ENCODE peak calls at places on chromosomes 3 and 15, in seven cellular contexts. U is WTC11; R is mesendoderm; Q is CD4-positive, alpha-beta T cell; O is lower leg skin; T is substantia nigra; D is RWPE1. X is an unnamed sample.

GRCh38 chr3:99753268-99753975 is 64.2 kb upstream of the CMSS1 start:
- DNase-seq in U (peak; percentile 25), R (peak; percentile 71), Q (no peak), O (no peak), T (no peak), D (peak; percentile 53), X (no peak)

GRCh38 chr15:43086551-43086950 is 19.3 kb downstream of the UBR1 start:
- DNase-seq in U (no peak), R (no peak), Q (no peak), O (no peak), T (no peak), D (no peak), X (no peak)

GRCh38 chr3:10668077-10668476 is 148.0 kb upstream of the SLC6A11 start:
- DNase-seq in U (no peak), R (no peak), Q (no peak), O (peak; percentile 68), T (no peak), D (no peak), X (no peak)

GRCh38 chr15:31338879-31339557 is 12.4 kb downstream of the KLF13 start:
- DNase-seq in U (no peak), R (peak; percentile 65), Q (no peak), O (no peak), T (no peak), D (no peak), X (peak; percentile 66)

GRCh38 chr3:69212411-69213160 is 90.2 kb upstream of the LMOD3 start:
- DNase-seq in U (no peak), R (no peak), Q (no peak), O (no peak), T (no peak), D (peak; percentile 51), X (no peak)

GRCh38 chr3:29759443-29760033 is 478.7 kb downstream of the RBMS3 start:
- DNase-seq in U (no peak), R (no peak), Q (no peak), O (no peak), T (no peak), D (no peak), X (no peak)

GRCh38 chr3:174342206-174342605 is 516.9 kb upstream of the NAALADL2 start:
- DNase-seq in U (no peak), R (no peak), Q (no peak), O (no peak), T (no peak), D (no peak), X (no peak)

GRCh38 chr3:177589921-177590336 is 392.6 kb upstream of the TBL1XR1 start:
- DNase-seq in U (no peak), R (no peak), Q (no peak), O (no peak), T (no peak), D (peak; percentile 89), X (no peak)

GRCh38 chr3:38551026-38551832 is 55.1 kb downstream of the EXOG start:
- DNase-seq in U (no peak), R (no peak), Q (no peak), O (peak; percentile 58), T (no peak), D (no peak), X (no peak)

GRCh38 chr3:126971891-126972351 is 11.0 kb upstream of the PLXNA1 start:
- DNase-seq in U (peak; percentile 38), R (peak; percentile 27), Q (no peak), O (peak; percentile 94), T (no peak), D (no peak), X (no peak)

GRCh38 chr3:118478706-118479276 is 555.9 kb downstream of the IGSF11 start:
- DNase-seq in U (no peak), R (peak; percentile 64), Q (no peak), O (no peak), T (no peak), D (no peak), X (no peak)

GRCh38 chr3:71718069-71718468 is 7.1 kb downstream of the EIF4E3 start:
- DNase-seq in U (no peak), R (no peak), Q (no peak), O (no peak), T (no peak), D (no peak), X (no peak)

GRCh38 chr15:40305281-40305680 is 2.5 kb downstream of the PLCB2 start:
- DNase-seq in U (no peak), R (no peak), Q (no peak), O (no peak), T (no peak), D (no peak), X (no peak)

GRCh38 chr3:106829206-106829605 is 548.0 kb upstream of the CCDC54 start:
- DNase-seq in U (no peak), R (peak; percentile 88), Q (no peak), O (no peak), T (no peak), D (no peak), X (no peak)

GRCh38 chr3:72482589-72483249 is 365.5 kb downstream of the SHQ1 start:
- DNase-seq in U (no peak), R (peak; percentile 69), Q (peak; percentile 34), O (peak; percentile 94), T (no peak), D (peak; percentile 81), X (peak; percentile 28)

GRCh38 chr3:136042608-136043221 is 77.2 kb downstream of the PPP2R3A start:
- DNase-seq in U (no peak), R (peak; percentile 52), Q (no peak), O (no peak), T (no peak), D (peak; percentile 47), X (peak; percentile 10)

GRCh38 chr3:168071535-168071934 is 24.2 kb downstream of the GOLIM4 start:
- DNase-seq in U (no peak), R (peak; percentile 72), Q (no peak), O (no peak), T (no peak), D (peak; percentile 78), X (no peak)

GRCh38 chr3:13058346-13059120 is 14.7 kb downstream of the IQSEC1 start:
- DNase-seq in U (no peak), R (no peak), Q (no peak), O (no peak), T (no peak), D (no peak), X (no peak)

GRCh38 chr3:32222950-32223349 is 15.5 kb upstream of the CMTM8 start:
- DNase-seq in U (no peak), R (no peak), Q (no peak), O (no peak), T (no peak), D (no peak), X (no peak)

GRCh38 chr3:129001101-129001816 is at the start of gene EFCC1:
- DNase-seq in U (peak; percentile 72), R (peak; percentile 34), Q (no peak), O (peak; percentile 94), T (no peak), D (no peak), X (peak; percentile 74)

GRCh38 chr3:122092460-122093165 is 37.5 kb downstream of the CD86 start:
- DNase-seq in U (peak; percentile 28), R (peak; percentile 33), Q (no peak), O (no peak), T (no peak), D (peak; percentile 45), X (no peak)

GRCh38 chr15:71146597-71146996 is 31.3 kb downstream of the THSD4 start:
- DNase-seq in U (no peak), R (no peak), Q (no peak), O (no peak), T (no peak), D (no peak), X (no peak)

GRCh38 chr15:72375501-72375845 is 341 bp downstream of the HEXA start:
- DNase-seq in U (no peak), R (no peak), Q (no peak), O (peak; percentile 91), T (no peak), D (no peak), X (no peak)

X was measured in frontal cortex.